ENCODE peak calls at places on chromosome 20, in ten cellular contexts. K, W, G, V, J, T, A, L, Q and I are unnamed samples.

GRCh38 chr20:53736122-53736756 is 142.6 kb upstream of the ZNF217 start:
- DNase-seq in J (no peak), L (no peak), W (no peak), K (no peak), Q (no peak), G (no peak), A (no peak), T (no peak), V (no peak), I (no peak)

GRCh38 chr20:13772529-13772928 is 12.2 kb downstream of the ESF1 start:
- DNase-seq in W (no peak), V (no peak), J (no peak), G (no peak), L (no peak), Q (no peak), T (no peak), A (no peak), K (no peak), I (no peak)

GRCh38 chr20:58891686-58892125 is 39.2 kb downstream of the GNAS start:
- DNase-seq in A (peak), J (peak), T (peak), W (peak), G (peak), L (no peak), Q (peak), V (no peak), K (no peak), I (peak)

GRCh38 chr20:38152175-38153010 is 12.7 kb downstream of the TGM2 start:
- DNase-seq in K (no peak), G (peak), L (peak), A (no peak), T (peak), W (peak), J (peak), Q (peak), V (peak), I (no peak)

GRCh38 chr20:43492101-43492500 is 15.4 kb upstream of the L3MBTL1 start:
- DNase-seq in K (no peak), A (no peak), T (no peak), L (peak), Q (no peak), J (no peak), G (no peak), W (peak), V (no peak), I (no peak)

GRCh38 chr20:14924433-14924832 is 587.0 kb upstream of the FLRT3 start:
- DNase-seq in T (no peak), L (no peak), W (no peak), K (no peak), J (no peak), Q (no peak), A (no peak), V (no peak), G (no peak), I (no peak)

GRCh38 chr20:38685853-38686473 is 38.3 kb upstream of the SLC32A1 start:
- DNase-seq in K (peak), T (peak), J (peak), V (no peak), A (no peak), Q (peak), L (peak), G (no peak), W (peak), I (peak)

GRCh38 chr20:63491078-63491477 is 7.8 kb downstream of the EEF1A2 start:
- DNase-seq in G (no peak), A (no peak), W (no peak), T (no peak), J (no peak), Q (no peak), K (no peak), V (no peak), L (no peak), I (no peak)

GRCh38 chr20:31835977-31836852 is 9.2 kb downstream of the FOXS1 start:
- DNase-seq in Q (peak), W (peak), K (peak), V (peak), T (peak), G (no peak), A (no peak), J (peak), L (peak), I (no peak)

GRCh38 chr20:32142991-32143390 is 33.5 kb downstream of the TM9SF4 start:
- DNase-seq in A (no peak), J (no peak), G (no peak), V (no peak), L (no peak), W (no peak), T (no peak), K (no peak), Q (no peak), I (no peak)

GRCh38 chr20:61636531-61637116 is 384.6 kb downstream of the CDH4 start:
- DNase-seq in L (no peak), J (no peak), G (no peak), K (no peak), V (no peak), A (no peak), Q (no peak), W (no peak), T (no peak), I (no peak)

GRCh38 chr20:58021481-58021880 is 207.0 kb downstream of the ANKRD60 start:
- DNase-seq in K (peak), J (peak), V (peak), G (peak), W (no peak), T (no peak), Q (no peak), A (no peak), L (peak), I (no peak)

GRCh38 chr20:58651823-58652605 is 931 bp downstream of the STX16 start:
- DNase-seq in A (no peak), W (peak), L (peak), Q (peak), G (no peak), K (peak), J (peak), T (peak), V (no peak), I (peak)

GRCh38 chr20:38173237-38174156 is 8.4 kb upstream of the TGM2 start:
- DNase-seq in A (no peak), V (peak), G (no peak), L (peak), T (peak), K (peak), W (no peak), J (peak), Q (no peak), I (no peak)

GRCh38 chr20:10651227-10651990 is 22.4 kb downstream of the JAG1 start:
- DNase-seq in A (no peak), V (no peak), J (no peak), G (no peak), L (peak), T (no peak), K (no peak), W (no peak), Q (peak), I (no peak)

GRCh38 chr20:23669866-23670265 is 19.0 kb downstream of the CST4 start:
- DNase-seq in K (no peak), G (no peak), A (no peak), J (no peak), L (no peak), V (no peak), W (no peak), T (no peak), Q (no peak), I (no peak)

GRCh38 chr20:54875307-54875706 is 399.9 kb downstream of the DOK5 start:
- DNase-seq in V (no peak), W (no peak), Q (no peak), G (no peak), K (no peak), T (no peak), A (no peak), L (no peak), J (no peak), I (no peak)

GRCh38 chr20:32532246-32532645 is 52.9 kb downstream of the NOL4L start:
- DNase-seq in G (peak), W (no peak), J (no peak), L (no peak), A (no peak), Q (no peak), T (no peak), K (no peak), V (no peak), I (no peak)

GRCh38 chr20:45905505-45906079 is 6.4 kb downstream of the PLTP start:
- DNase-seq in L (peak), Q (no peak), G (no peak), T (peak), V (no peak), J (no peak), K (no peak), W (no peak), A (no peak), I (no peak)

GRCh38 chr20:3998998-3999397 is 16.4 kb downstream of the RNF24 start:
- DNase-seq in K (no peak), W (no peak), T (no peak), J (no peak), Q (no peak), L (no peak), V (no peak), G (no peak), A (no peak), I (no peak)

GRCh38 chr20:10508468-10509251 is 73.6 kb downstream of the SLX4IP start:
- DNase-seq in K (peak), G (no peak), T (no peak), A (no peak), W (no peak), V (no peak), Q (no peak), L (peak), J (no peak), I (no peak)

GRCh38 chr20:13009682-13010406 is 1.1 kb downstream of the SPTLC3 start:
- DNase-seq in V (no peak), L (peak), G (no peak), A (no peak), W (peak), K (no peak), Q (peak), J (no peak), T (no peak), I (no peak)

GRCh38 chr20:9408422-9409300 is 105.7 kb upstream of the LAMP5 start:
- DNase-seq in K (no peak), L (no peak), Q (no peak), J (no peak), V (no peak), T (no peak), W (no peak), A (no peak), G (no peak), I (no peak)

GRCh38 chr20:18750735-18751134 is 62.8 kb upstream of the SCP2D1 start:
- DNase-seq in K (no peak), W (no peak), V (no peak), J (no peak), T (no peak), A (no peak), G (no peak), L (no peak), Q (no peak), I (no peak)

GRCh38 chr20:13295637-13296036 is 74.6 kb downstream of the ISM1 start:
- DNase-seq in J (no peak), A (no peak), V (no peak), G (no peak), W (no peak), L (no peak), T (no peak), Q (no peak), K (no peak), I (no peak)

GRCh38 chr20:46557231-46557956 is 6.9 kb upstream of the OCSTAMP start:
- DNase-seq in A (no peak), W (no peak), K (no peak), J (no peak), T (no peak), L (peak), V (peak), G (no peak), Q (no peak), I (no peak)

GRCh38 chr20:24588047-24588635 is 118.7 kb downstream of the SYNDIG1 start:
- DNase-seq in V (no peak), L (no peak), G (no peak), T (no peak), J (no peak), W (no peak), K (no peak), Q (no peak), A (no peak), I (no peak)

GRCh38 chr20:64115171-64115911 is 8.0 kb upstream of the NPBWR2 start:
- DNase-seq in W (no peak), J (no peak), Q (no peak), V (peak), T (no peak), K (peak), L (no peak), A (no peak), G (peak), I (peak)

GRCh38 chr20:21326700-21327099 is 23.6 kb downstream of the XRN2 start:
- DNase-seq in K (no peak), A (no peak), W (no peak), J (no peak), T (no peak), L (no peak), Q (no peak), G (no peak), V (no peak), I (no peak)

GRCh38 chr20:40442181-40442963 is 246.7 kb downstream of the MAFB start:
- DNase-seq in Q (peak), L (no peak), A (no peak), K (peak), G (no peak), W (no peak), T (peak), V (no peak), J (no peak), I (no peak)

GRCh38 chr20:45959956-45960630 is 11.9 kb downstream of the ZNF335 start:
- DNase-seq in J (no peak), A (no peak), V (peak), G (no peak), K (no peak), Q (no peak), T (no peak), W (peak), L (no peak), I (no peak)

GRCh38 chr20:32332614-32333013 is 25.5 kb upstream of the ASXL1 start:
- DNase-seq in L (no peak), G (no peak), J (no peak), W (no peak), T (no peak), V (no peak), K (no peak), Q (no peak), A (no peak), I (no peak)

GRCh38 chr20:43910564-43910963 is 4.1 kb upstream of the TOX2 start:
- DNase-seq in L (no peak), A (no peak), Q (no peak), W (no peak), T (no peak), K (no peak), J (no peak), G (no peak), V (no peak), I (no peak)

GRCh38 chr20:58500256-58500655 is 14.9 kb downstream of the APCDD1L start:
- DNase-seq in J (no peak), V (peak), Q (no peak), W (no peak), K (no peak), T (no peak), G (no peak), L (no peak), A (no peak), I (no peak)

GRCh38 chr20:41249781-41250281 is 67.7 kb downstream of the ZHX3 start:
- DNase-seq in T (no peak), A (no peak), G (no peak), V (no peak), L (peak), Q (peak), J (no peak), K (peak), W (peak), I (no peak)

GRCh38 chr20:24836900-24837299 is 112.2 kb upstream of the CST7 start:
- DNase-seq in A (no peak), W (no peak), J (no peak), Q (no peak), L (no peak), K (peak), V (no peak), T (no peak), G (no peak), I (no peak)

GRCh38 chr20:40683221-40683893 is 5.7 kb downstream of the MAFB start:
- DNase-seq in G (peak), J (peak), Q (no peak), K (peak), A (no peak), V (peak), L (no peak), T (no peak), W (no peak), I (no peak)

GRCh38 chr20:2709205-2709981 is 16.8 kb downstream of the EBF4 start:
- DNase-seq in J (no peak), K (peak), Q (no peak), L (no peak), G (no peak), V (peak), T (no peak), W (no peak), A (no peak), I (peak)

GRCh38 chr20:22312744-22313346 is 271.5 kb downstream of the FOXA2 start:
- DNase-seq in L (peak), A (no peak), W (no peak), T (peak), K (peak), Q (peak), V (no peak), J (no peak), G (peak), I (no peak)

GRCh38 chr20:55211481-55211880 is 736.1 kb downstream of the DOK5 start:
- DNase-seq in G (no peak), A (no peak), J (no peak), V (no peak), K (no peak), Q (no peak), L (no peak), W (no peak), T (no peak), I (no peak)